ENCODE peak calls at places on chromosomes 6 and 20, in ten cellular contexts. T is fibroblast of the aortic adventitia, Z is GM13977, B is upper lobe of right lung, F is AG10803, V is esophagus squamous epithelium, G is AG09319, E is WTC11, U is left ventricle myocardium inferior, L is foreskin fibroblast. R is an unnamed sample.

GRCh38 chr6:158958504-158959386 is 41.3 kb downstream of the RSPH3 start:
- DNase-seq in T (no peak), Z (no peak), B (no peak), F (no peak), V (no peak), G (no peak), E (no peak), U (no peak), L (no peak), R (no peak)

GRCh38 chr20:25270829-25271251 is 23.0 kb downstream of the PYGB start:
- DNase-seq in T (no peak), Z (no peak), B (peak; percentile 44), F (no peak), V (no peak), G (no peak), E (peak; percentile 3), U (peak; percentile 11), L (no peak), R (peak; percentile 34)

GRCh38 chr6:130019796-130020105 is 1.4 kb downstream of the L3MBTL3 start:
- DNase-seq in T (no peak), Z (no peak), B (no peak), F (no peak), V (no peak), G (no peak), E (no peak), U (no peak), L (no peak), R (no peak)

GRCh38 chr6:137589067-137589848 is 95.1 kb upstream of the OLIG3 start:
- DNase-seq in T (peak; percentile 28), Z (peak; percentile 62), B (no peak), F (peak; percentile 16), V (no peak), G (no peak), E (peak; percentile 63), U (no peak), L (peak; percentile 2), R (no peak)

GRCh38 chr6:11324453-11325023 is 92.1 kb upstream of the NEDD9 start:
- DNase-seq in T (no peak), Z (peak; percentile 55), B (no peak), F (no peak), V (no peak), G (no peak), E (no peak), U (no peak), L (no peak), R (no peak)

GRCh38 chr20:62739067-62739466 is 30.4 kb downstream of the NTSR1 start:
- DNase-seq in T (no peak), Z (no peak), B (peak; percentile 60), F (no peak), V (no peak), G (no peak), E (peak; percentile 8), U (peak; percentile 4), L (no peak), R (no peak)

GRCh38 chr6:15327271-15327670 is 81.4 kb downstream of the JARID2 start:
- DNase-seq in T (peak; percentile 18), Z (no peak), B (no peak), F (no peak), V (no peak), G (no peak), E (no peak), U (no peak), L (no peak), R (no peak)

GRCh38 chr20:23774081-23774480 is 23.3 kb upstream of the CST1 start:
- DNase-seq in T (no peak), Z (no peak), B (no peak), F (no peak), V (no peak), G (no peak), E (no peak), U (no peak), L (no peak), R (no peak)

GRCh38 chr6:47438481-47439347 is 38.9 kb upstream of the CD2AP start:
- DNase-seq in T (no peak), Z (peak; percentile 53), B (no peak), F (no peak), V (no peak), G (no peak), E (no peak), U (no peak), L (no peak), R (no peak)

GRCh38 chr6:158506577-158506976 is 53.3 kb upstream of the TMEM181 start:
- DNase-seq in T (no peak), Z (no peak), B (no peak), F (no peak), V (no peak), G (no peak), E (peak; percentile 81), U (no peak), L (no peak), R (no peak)

GRCh38 chr6:52324239-52324638 is 37.7 kb upstream of the PAQR8 start:
- DNase-seq in T (no peak), Z (no peak), B (no peak), F (no peak), V (no peak), G (no peak), E (no peak), U (no peak), L (no peak), R (no peak)

GRCh38 chr20:54221996-54222890 is 14.4 kb downstream of the PFDN4 start:
- DNase-seq in T (peak; percentile 67), Z (no peak), B (no peak), F (peak; percentile 25), V (no peak), G (no peak), E (no peak), U (no peak), L (no peak), R (no peak)

GRCh38 chr6:3887150-3887700 is 38.1 kb downstream of the FAM50B start:
- DNase-seq in T (peak; percentile 66), Z (peak; percentile 15), B (no peak), F (peak; percentile 64), V (no peak), G (no peak), E (no peak), U (no peak), L (peak; percentile 40), R (no peak)
- TF ChIP-seq CTCF in T (peak; percentile 48), Z (peak; percentile 30), B (peak; percentile 50), F (peak; percentile 74), V (peak; percentile 58), G (peak; percentile 60), E (no peak), U (peak; percentile 67), L (peak; percentile 59), R (peak; percentile 51)

DNA sequence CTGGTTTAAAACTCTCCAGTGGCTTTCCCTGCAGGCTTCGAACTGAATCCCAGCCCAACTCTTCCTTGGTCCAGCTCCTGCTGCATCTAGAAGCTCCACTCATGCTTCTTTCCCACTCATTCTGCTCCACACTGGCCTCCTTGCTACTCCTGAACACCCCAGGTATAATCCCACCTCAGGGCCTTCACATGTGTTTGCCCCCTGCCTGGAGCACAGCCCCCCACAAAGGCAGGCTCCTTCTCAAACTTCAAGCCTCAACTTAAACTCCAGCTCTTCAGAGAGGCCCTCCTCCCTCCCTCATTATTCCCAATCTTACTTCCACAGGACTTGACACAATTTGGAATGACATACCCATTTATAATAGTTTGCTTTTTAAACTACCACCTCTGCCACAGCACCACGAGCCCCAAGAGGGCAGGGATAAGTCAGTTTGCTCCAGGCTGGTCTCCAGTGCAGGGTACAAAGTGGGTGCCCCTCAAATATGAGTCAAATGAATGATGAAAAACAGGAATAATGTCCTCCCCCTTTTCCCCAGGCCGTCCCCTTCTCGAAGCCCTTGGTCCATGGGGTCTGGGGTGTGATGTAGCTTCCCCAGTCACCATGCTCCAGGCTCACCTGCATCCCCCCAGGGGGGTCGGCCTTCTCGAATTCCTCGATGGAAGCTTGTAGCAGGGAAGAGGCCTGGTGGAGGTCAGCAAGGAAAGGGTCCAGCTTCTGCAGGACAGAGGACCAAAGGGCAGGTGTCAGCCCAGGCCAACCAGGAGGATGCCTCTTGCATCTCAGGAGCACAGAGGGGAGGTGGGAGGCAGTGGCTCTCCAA is 37.4 kb downstream of the KIAA1755 start:
- DNase-seq in T (no peak), Z (peak; percentile 10), B (peak; percentile 40), F (no peak), V (no peak), G (no peak), E (no peak), U (no peak), L (no peak), R (no peak)
- TF ChIP-seq CTCF in T (no peak), Z (peak; percentile 10), B (peak; percentile 2), F (no peak), V (no peak), G (no peak), E (no peak), U (peak; percentile 34), L (no peak), R (peak; percentile 14)

GRCh38 chr6:6131492-6132109 is 124.9 kb upstream of the NRN1 start:
- DNase-seq in T (no peak), Z (peak; percentile 56), B (no peak), F (peak; percentile 25), V (no peak), G (no peak), E (peak; percentile 36), U (no peak), L (no peak), R (no peak)
- TF ChIP-seq CTCF in T (peak; percentile 25), Z (peak; percentile 57), B (peak; percentile 41), F (peak; percentile 49), V (peak; percentile 43), G (peak; percentile 19), E (peak; percentile 61), U (peak; percentile 46), L (peak; percentile 29), R (peak; percentile 35)

GRCh38 chr6:148824291-148824690 is 77.5 kb downstream of the UST start:
- DNase-seq in T (no peak), Z (no peak), B (no peak), F (no peak), V (no peak), G (no peak), E (no peak), U (no peak), L (no peak), R (no peak)

GRCh38 chr6:148819852-148820251 is 73.0 kb downstream of the UST start:
- DNase-seq in T (no peak), Z (no peak), B (no peak), F (no peak), V (no peak), G (no peak), E (no peak), U (no peak), L (no peak), R (no peak)

GRCh38 chr6:148824960-148825359 is 78.1 kb downstream of the UST start:
- DNase-seq in T (no peak), Z (no peak), B (no peak), F (no peak), V (no peak), G (no peak), E (no peak), U (no peak), L (no peak), R (no peak)

GRCh38 chr6:148825492-148825891 is 78.7 kb downstream of the UST start:
- DNase-seq in T (peak; percentile 28), Z (no peak), B (no peak), F (no peak), V (no peak), G (no peak), E (no peak), U (no peak), L (no peak), R (no peak)

DNA sequence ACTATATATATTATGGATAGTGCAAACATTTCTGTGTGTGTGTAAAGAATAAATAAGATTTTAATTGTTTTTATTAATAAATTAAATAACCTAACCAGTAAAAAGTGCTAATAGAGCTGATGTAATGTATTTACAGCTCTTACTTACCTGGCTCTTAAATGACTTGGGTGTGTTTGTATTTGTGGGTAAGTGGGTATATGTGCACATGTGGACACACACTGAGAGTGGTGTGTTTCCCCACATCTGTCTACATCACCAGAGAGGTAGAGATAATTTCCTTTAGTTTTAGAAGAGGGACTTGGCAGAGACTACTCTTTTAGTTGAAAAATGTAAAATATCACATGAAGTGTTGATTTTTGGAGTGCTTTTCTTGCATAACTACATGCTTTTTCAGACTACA is 76.0 kb downstream of the UST start:
- DNase-seq in T (peak; percentile 27), Z (no peak), B (no peak), F (no peak), V (no peak), G (no peak), E (no peak), U (no peak), L (no peak), R (no peak)
- TF ChIP-seq CTCF in T (no peak), Z (no peak), B (no peak), F (no peak), V (no peak), G (no peak), E (no peak), U (no peak), L (no peak), R (no peak)